ENCODE peak calls at places on chromosomes 16 and 17, in seven cellular contexts. One of them, this sample, is unnamed.
A peak's percentile ranks its signal among the peaks of the same experiment; 100 is the strongest.

GRCh38 chr16:3101841-3102470 is 2.9 kb upstream of the ZSCAN10 start:
- DNase-seq in NCI-H1105 treated with DMSO at 0.1 percent for 48 hours: no peak
- DNase-seq in small intestine: no peak
- DNase-seq in HTR-8/SVneo: no peak
- DNase-seq in A549: no peak
- DNase-seq in left cardiac atrium: peak; percentile 57
- DNase-seq in activated CD8-positive, alpha-beta memory T cell treated with anti-CD3 and anti-CD28 coated beads for 48 hours: no peak
- DNase-seq in this sample: no peak

GRCh38 chr17:67500261-67500660 is 123.2 kb downstream of the PITPNC1 start:
- DNase-seq in NCI-H1105 treated with DMSO at 0.1 percent for 48 hours: no peak
- DNase-seq in small intestine: no peak
- DNase-seq in HTR-8/SVneo: no peak
- DNase-seq in A549: peak; percentile 27
- DNase-seq in left cardiac atrium: no peak
- DNase-seq in activated CD8-positive, alpha-beta memory T cell treated with anti-CD3 and anti-CD28 coated beads for 48 hours: no peak
- DNase-seq in this sample: no peak

GRCh38 chr16:70740919-70741778 is 55.3 kb upstream of the MTSS2 start:
- DNase-seq in NCI-H1105 treated with DMSO at 0.1 percent for 48 hours: no peak
- DNase-seq in small intestine: no peak
- DNase-seq in HTR-8/SVneo: peak; percentile 30
- DNase-seq in A549: no peak
- DNase-seq in left cardiac atrium: no peak
- DNase-seq in activated CD8-positive, alpha-beta memory T cell treated with anti-CD3 and anti-CD28 coated beads for 48 hours: no peak
- DNase-seq in this sample: no peak

GRCh38 chr16:813204-813915 is 12.8 kb upstream of the GNG13 start:
- DNase-seq in NCI-H1105 treated with DMSO at 0.1 percent for 48 hours: no peak
- DNase-seq in small intestine: no peak
- DNase-seq in HTR-8/SVneo: peak; percentile 69
- DNase-seq in A549: no peak
- DNase-seq in left cardiac atrium: peak; percentile 58
- DNase-seq in activated CD8-positive, alpha-beta memory T cell treated with anti-CD3 and anti-CD28 coated beads for 48 hours: peak; percentile 42
- DNase-seq in this sample: no peak

GRCh38 chr16:65781855-65782254 is 584.6 kb upstream of the CDH5 start:
- DNase-seq in NCI-H1105 treated with DMSO at 0.1 percent for 48 hours: no peak
- DNase-seq in small intestine: no peak
- DNase-seq in HTR-8/SVneo: no peak
- DNase-seq in A549: no peak
- DNase-seq in left cardiac atrium: no peak
- DNase-seq in activated CD8-positive, alpha-beta memory T cell treated with anti-CD3 and anti-CD28 coated beads for 48 hours: no peak
- DNase-seq in this sample: no peak

GRCh38 chr16:49748322-49748721 is 107.6 kb downstream of the ZNF423 start:
- DNase-seq in NCI-H1105 treated with DMSO at 0.1 percent for 48 hours: peak; percentile 94
- DNase-seq in small intestine: no peak
- DNase-seq in HTR-8/SVneo: no peak
- DNase-seq in A549: no peak
- DNase-seq in left cardiac atrium: peak; percentile 66
- DNase-seq in activated CD8-positive, alpha-beta memory T cell treated with anti-CD3 and anti-CD28 coated beads for 48 hours: no peak
- DNase-seq in this sample: no peak

GRCh38 chr17:64343833-64344637 is 46.6 kb downstream of the PECAM1 start:
- DNase-seq in NCI-H1105 treated with DMSO at 0.1 percent for 48 hours: peak; percentile 43
- DNase-seq in small intestine: no peak
- DNase-seq in HTR-8/SVneo: peak; percentile 34
- DNase-seq in A549: peak; percentile 64
- DNase-seq in left cardiac atrium: peak; percentile 84
- DNase-seq in activated CD8-positive, alpha-beta memory T cell treated with anti-CD3 and anti-CD28 coated beads for 48 hours: no peak
- DNase-seq in this sample: no peak

GRCh38 chr17:6392609-6393367 is 42.1 kb downstream of the AIPL1 start:
- DNase-seq in NCI-H1105 treated with DMSO at 0.1 percent for 48 hours: peak; percentile 89
- DNase-seq in small intestine: peak; percentile 10
- DNase-seq in HTR-8/SVneo: no peak
- DNase-seq in A549: no peak
- DNase-seq in left cardiac atrium: no peak
- DNase-seq in activated CD8-positive, alpha-beta memory T cell treated with anti-CD3 and anti-CD28 coated beads for 48 hours: no peak
- DNase-seq in this sample: no peak

GRCh38 chr17:35254107-35254802 is 11.4 kb downstream of the SLFN5 start:
- DNase-seq in NCI-H1105 treated with DMSO at 0.1 percent for 48 hours: no peak
- DNase-seq in small intestine: peak; percentile 67
- DNase-seq in HTR-8/SVneo: peak; percentile 58
- DNase-seq in A549: peak; percentile 97
- DNase-seq in left cardiac atrium: peak; percentile 61
- DNase-seq in activated CD8-positive, alpha-beta memory T cell treated with anti-CD3 and anti-CD28 coated beads for 48 hours: no peak
- DNase-seq in this sample: no peak

GRCh38 chr16:1320658-1321240 is 11.3 kb downstream of the UBE2I start:
- DNase-seq in NCI-H1105 treated with DMSO at 0.1 percent for 48 hours: no peak
- DNase-seq in small intestine: no peak
- DNase-seq in HTR-8/SVneo: no peak
- DNase-seq in A549: no peak
- DNase-seq in left cardiac atrium: no peak
- DNase-seq in activated CD8-positive, alpha-beta memory T cell treated with anti-CD3 and anti-CD28 coated beads for 48 hours: no peak
- DNase-seq in this sample: no peak